ENCODE peak calls at places on chromosomes 5 and 9, in five cellular contexts. M is K562, H is astrocyte, B is endodermal cell, I is HepG2. A is an unnamed sample. For H3K4me1 and H3K36me3, the result is how much of the 10 kb centered on the place peaks cover.

GRCh38 chr5:10903786-10904560 is 142.9 kb upstream of the DAP start:
- DNase-seq in B (no peak), I (no peak), M (no peak), H (no peak), A (no peak)

GRCh38 chr5:67290620-67291019 is 94.0 kb upstream of the CD180 start:
- DNase-seq in I (no peak), H (peak), B (no peak), M (no peak), A (no peak)

GRCh38 chr5:61023131-61023530 is 78.1 kb downstream of the NDUFAF2 start:
- DNase-seq in B (no peak), H (peak), I (no peak), M (no peak), A (no peak)

GRCh38 chr9:135474915-135475314 is 4.7 kb upstream of the PPP1R26 start:
- DNase-seq in I (peak), B (peak), H (no peak), M (peak), A (no peak)

GRCh38 chr5:14038341-14038959 is 94.0 kb upstream of the DNAH5 start:
- DNase-seq in H (peak), I (peak), B (peak), M (peak), A (no peak)

GRCh38 chr5:173454764-173455598 is 126.8 kb upstream of the STC2 start:
- DNase-seq in H (peak), M (peak), I (peak), B (no peak), A (no peak)

GRCh38 chr9:91555132-91555531 is 131.5 kb upstream of the NFIL3 start:
- DNase-seq in I (no peak), B (no peak), H (peak), M (no peak), A (no peak)

GRCh38 chr5:137800700-137801411 is 46.7 kb upstream of the HNRNPA0 start:
- DNase-seq in B (no peak), H (no peak), M (no peak), I (peak), A (peak)

GRCh38 chr5:180329138-180329435 is 24.0 kb downstream of the GFPT2 start:
- DNase-seq in M (no peak), I (no peak), B (no peak), H (no peak), A (no peak)

GRCh38 chr5:145396888-145397287 is 438.3 kb downstream of the PRELID2 start:
- DNase-seq in B (no peak), I (no peak), M (no peak), H (no peak), A (no peak)

GRCh38 chr5:149747141-149747832 is 17.2 kb downstream of the PPARGC1B start:
- DNase-seq in M (no peak), B (peak), I (no peak), H (no peak), A (peak)

GRCh38 chr5:96088676-96089075 is 127.0 kb upstream of the ELL2 start:
- DNase-seq in I (no peak), M (no peak), H (no peak), B (no peak), A (no peak)

GRCh38 chr9:69602768-69603167 is 69.4 kb downstream of the APBA1 start:
- DNase-seq in B (no peak), M (no peak), H (no peak), I (no peak), A (no peak)

GRCh38 chr5:96761618-96762017 is 46.1 kb downstream of the ERAP1 start:
- DNase-seq in H (no peak), I (no peak), M (no peak), B (no peak), A (no peak)

GRCh38 chr5:37640088-37640487 is 199.8 kb downstream of the GDNF start:
- DNase-seq in B (no peak), I (no peak), M (no peak), H (peak), A (no peak)

GRCh38 chr9:129351642-129352151 is 173.6 kb upstream of the IER5L start:
- DNase-seq in M (no peak), I (no peak), B (no peak), H (no peak), A (no peak)

GRCh38 chr9:79053613-79054012 is 518.2 kb upstream of the TLE4 start:
- DNase-seq in I (no peak), B (no peak), M (no peak), H (peak), A (no peak)

GRCh38 chr9:121634329-121634784 is 17.1 kb upstream of the DAB2IP start:
- DNase-seq in M (no peak), I (peak), H (no peak), B (no peak), A (peak)

GRCh38 chr5:143544606-143545005 is 141.1 kb upstream of the NR3C1 start:
- DNase-seq in H (no peak), M (no peak), I (no peak), B (no peak), A (no peak)

GRCh38 chr5:151063136-151063544 is 17.7 kb downstream of the TNIP1 start:
- DNase-seq in I (peak), B (no peak), M (peak), H (peak), A (no peak)

GRCh38 chr9:15485836-15486678 is 24.7 kb downstream of the PSIP1 start:
- DNase-seq in B (no peak), M (no peak), H (no peak), I (peak), A (no peak)

GRCh38 chr9:89364664-89365531 is 46.6 kb downstream of the SECISBP2 start:
- DNase-seq in H (no peak), B (no peak), M (no peak), I (no peak), A (no peak)

GRCh38 chr9:19894975-19895374 is 106.1 kb upstream of the SLC24A2 start:
- DNase-seq in M (no peak), B (no peak), H (peak), I (no peak), A (no peak)

GRCh38 chr9:133591116-133591910 is 17.9 kb downstream of the FAM163B start:
- DNase-seq in I (no peak), H (no peak), M (no peak), B (no peak), A (no peak)

GRCh38 chr9:35790385-35791291 is 753 bp upstream of the NPR2 start:
- DNase-seq in I (peak), B (peak), H (peak), M (peak), A (peak)

GRCh38 chr9:70616401-70617010 is 202.0 kb upstream of the KLF9 start:
- DNase-seq in B (no peak), H (no peak), M (no peak), I (no peak), A (no peak)

GRCh38 chr5:155053482-155053881 is 39.9 kb downstream of the KIF4B start:
- DNase-seq in H (no peak), B (peak), I (no peak), M (no peak), A (no peak)

GRCh38 chr9:135973276-135974219 is 12.4 kb upstream of the UBAC1 start:
- DNase-seq in H (no peak), M (no peak), I (no peak), B (peak), A (no peak)

GRCh38 chr5:142245776-142246175 is 79.0 kb downstream of the SPRY4 start:
- DNase-seq in I (no peak), M (no peak), H (peak), B (peak), A (no peak)

GRCh38 chr9:89304479-89305188 is 6.4 kb upstream of the CKS2 start:
- DNase-seq in H (no peak), B (no peak), M (no peak), I (no peak), A (no peak)

GRCh38 chr9:98807070-98807810 is at the start of gene GALNT12:
- DNase-seq in I (no peak), H (no peak), M (peak), B (peak), A (peak)
- H3K9ac ChIP-seq in I (no peak), H (peak), M (peak), B (no peak), A (peak)

DNA sequence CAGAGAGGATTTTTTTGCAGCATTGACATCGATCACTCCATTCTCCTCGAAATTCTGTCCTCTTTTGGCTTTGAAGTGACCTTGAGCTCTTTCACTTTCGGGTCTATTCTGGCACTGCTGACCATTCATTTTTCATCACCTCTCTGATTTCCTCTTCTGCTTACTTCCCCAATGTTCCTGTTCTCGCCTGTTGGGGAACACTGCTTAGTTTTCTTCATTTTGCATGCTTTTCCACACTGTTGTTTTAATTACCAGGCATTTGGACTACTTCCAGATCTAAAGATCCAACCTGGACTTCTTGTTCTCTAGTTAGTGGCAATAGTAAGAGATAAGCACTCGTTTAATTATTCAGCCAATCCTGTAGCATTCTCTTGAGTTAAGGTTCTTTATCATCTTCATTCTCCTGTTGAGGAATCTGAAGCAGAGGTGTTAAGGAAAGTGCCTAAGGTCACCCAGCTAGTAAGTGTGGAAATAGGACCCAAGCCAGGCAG is 53.4 kb downstream of the MAN2A1 start:
- DNase-seq in B (no peak), M (peak), H (no peak), I (no peak), A (no peak)
- H3K4me1 ChIP-seq in B (under half), M (under half), H (under half), I (under half), A (under half)

DNA sequence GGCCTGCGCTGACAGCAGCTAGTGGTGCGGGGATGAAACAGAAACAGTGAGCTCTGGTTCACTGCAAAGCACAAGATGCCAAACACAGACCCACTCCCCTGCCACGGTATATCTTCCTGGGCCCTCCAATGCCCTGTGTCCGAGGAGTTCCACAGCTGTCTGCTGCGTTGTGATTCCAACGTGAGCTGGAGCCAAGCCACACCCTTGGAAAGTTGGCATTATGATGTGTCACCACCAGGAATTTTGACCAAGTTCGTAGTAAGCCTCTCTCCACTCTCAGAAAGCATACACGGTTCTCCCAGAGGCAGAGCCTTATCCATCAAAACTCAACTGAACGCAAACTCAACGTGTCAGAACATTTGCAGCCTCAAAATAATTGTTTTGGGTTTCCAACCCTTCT is 55.6 kb downstream of the MACROH2A1 start:
- DNase-seq in M (no peak), I (no peak), H (no peak), B (no peak), A (no peak)
- H3K36me3 ChIP-seq in M (half or more), I (under half), H (half or more), B (half or more), A (under half)

DNA sequence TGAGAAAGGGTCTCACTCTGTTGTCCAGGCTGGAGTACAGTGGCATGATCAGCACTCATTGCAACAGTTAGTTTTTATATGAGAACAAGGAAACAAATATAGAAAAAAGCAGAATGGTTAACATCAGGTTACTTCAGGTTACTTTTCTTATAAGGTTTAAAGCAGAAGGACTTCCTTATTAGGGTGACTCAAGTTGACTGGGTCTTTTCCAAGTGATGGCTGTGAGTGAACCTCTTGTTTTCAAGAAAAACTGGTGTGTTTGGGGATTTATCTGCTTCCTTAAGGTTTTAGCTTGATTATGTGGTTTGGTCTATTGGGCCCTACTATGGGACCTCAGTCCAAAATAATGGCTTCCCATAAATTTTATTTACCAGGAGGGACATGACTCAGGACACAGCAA is 99.2 kb downstream of the ARRDC3 start:
- DNase-seq in B (no peak), M (no peak), I (no peak), H (peak), A (no peak)
- H3K9ac ChIP-seq in B (no peak), M (no peak), I (no peak), H (no peak), A (no peak)

GRCh38 chr5:168342985-168343384 is 51.5 kb downstream of the WWC1 start:
- DNase-seq in H (no peak), I (no peak), B (peak), M (no peak), A (no peak)
- H3K4me1 ChIP-seq in H (under half), I (under half), B (under half), M (under half), A (under half)

DNA sequence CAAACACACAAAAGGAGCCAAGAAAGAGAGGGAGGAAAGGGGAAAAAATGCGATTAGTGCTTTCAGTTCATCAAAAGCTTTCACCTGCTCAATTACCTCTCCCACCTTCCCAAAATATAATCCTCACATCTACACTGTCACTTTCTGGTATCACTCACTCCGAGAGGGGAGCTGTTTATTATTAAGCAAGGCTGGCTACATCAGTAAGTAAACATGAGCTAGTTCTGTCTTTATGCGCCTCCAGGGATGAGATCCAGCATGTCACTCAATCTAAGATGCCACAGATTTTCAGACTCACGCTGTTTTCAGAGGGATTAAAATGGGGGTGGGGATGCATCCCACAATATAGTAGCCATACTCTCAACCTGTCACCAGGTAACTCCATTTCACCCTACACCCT is 54.9 kb downstream of the TLE1 start:
- DNase-seq in M (no peak), I (peak), B (no peak), H (no peak), A (no peak)
- H3K36me3 ChIP-seq in M (under half), I (under half), B (half or more), H (under half), A (under half)

GRCh38 chr5:167720676-167721260 is 570.7 kb upstream of the WWC1 start:
- DNase-seq in I (no peak), M (no peak), B (no peak), H (peak), A (no peak)
- H3K9ac ChIP-seq in I (no peak), M (no peak), B (no peak), H (no peak), A (no peak)

A was measured in colonic mucosa.